ENCODE peak calls at places on chromosomes 12 and 14, in nine cellular contexts. Z, Q, B, K, P, R, O, F and D are unnamed samples.

GRCh38 chr12:12560587-12561304 is 1.9 kb downstream of the DUSP16 start:
- DNase-seq in B (no peak), K (peak), P (peak), R (peak), Z (no peak), F (peak), Q (no peak), O (peak), D (peak)

GRCh38 chr12:110543252-110543959 is 39.7 kb downstream of the PPTC7 start:
- DNase-seq in B (peak), Z (no peak), P (no peak), O (no peak), R (no peak), K (peak), F (no peak), Q (no peak), D (no peak)

GRCh38 chr12:120231316-120232011 is 30.6 kb upstream of the RPLP0 start:
- DNase-seq in B (no peak), Z (no peak), R (peak), O (no peak), F (peak), K (peak), P (no peak), Q (no peak), D (no peak)

GRCh38 chr12:15163001-15163400 is 58.2 kb downstream of the RERG start:
- DNase-seq in O (no peak), B (no peak), Q (no peak), Z (no peak), F (no peak), R (no peak), K (no peak), P (no peak), D (no peak)

GRCh38 chr12:81596558-81596957 is 162.6 kb downstream of the PPFIA2 start:
- DNase-seq in F (no peak), R (no peak), Z (no peak), P (no peak), B (no peak), O (no peak), K (no peak), Q (no peak), D (no peak)

GRCh38 chr12:60148109-60148508 is 552.3 kb downstream of the SLC16A7 start:
- DNase-seq in P (no peak), F (no peak), B (no peak), K (peak), Z (no peak), R (peak), Q (no peak), O (no peak), D (no peak)

GRCh38 chr14:63045234-63045611 is at the start of gene KCNH5:
- DNase-seq in K (no peak), F (no peak), Z (peak), B (no peak), O (peak), R (peak), Q (no peak), P (peak), D (peak)

GRCh38 chr14:100340454-100340813 is 17.3 kb downstream of the SLC25A47 start:
- DNase-seq in Z (no peak), K (no peak), F (no peak), Q (no peak), R (no peak), P (no peak), B (no peak), O (no peak), D (no peak)

GRCh38 chr14:102544745-102545460 is 35.3 kb upstream of the ANKRD9 start:
- DNase-seq in O (peak), Q (no peak), B (no peak), R (no peak), Z (no peak), K (no peak), F (peak), P (no peak), D (no peak)